ENCODE peak calls at places on chromosomes 7 and 10, in nine cellular contexts. F is AG09309; J is EL; Q is WTC11; O is CD4-positive, alpha-beta memory T cell; V is nephron progenitor cell; B is WERI-Rb-1; C is amniotic stem cell; R is stimulated activated CD4-positive, alpha-beta T cell treated with anti-CD3 and anti-CD28 coated beads, Interleukin-4, amount 100 ng/mL, for 48 hours. X is an unnamed sample.

GRCh38 chr7:20158684-20159083 is 58.5 kb downstream of the MACC1 start:
- DNase-seq in V (no peak), Q (no peak), R (no peak), C (no peak), J (peak; percentile 9), F (no peak), O (no peak), B (no peak), X (no peak)

GRCh38 chr10:93463723-93464511 is 18.2 kb downstream of the MYOF start:
- DNase-seq in Q (no peak), V (no peak), F (no peak), J (peak; percentile 66), B (no peak), R (no peak), O (no peak), C (no peak), X (no peak)

GRCh38 chr7:38160003-38160571 is 18.0 kb upstream of the STARD3NL start:
- DNase-seq in F (no peak), Q (no peak), V (no peak), O (no peak), B (no peak), C (no peak), R (no peak), J (no peak), X (no peak)

GRCh38 chr10:124677871-124678565 is 66.2 kb downstream of the FAM53B start:
- DNase-seq in V (no peak), J (no peak), Q (no peak), F (no peak), O (no peak), B (no peak), R (no peak), C (no peak), X (no peak)

GRCh38 chr10:100655760-100656421 is 89.5 kb upstream of the PAX2 start:
- DNase-seq in O (no peak), R (no peak), V (peak; percentile 54), Q (no peak), F (no peak), C (no peak), B (no peak), J (no peak), X (no peak)

GRCh38 chr7:27179503-27180430 is 5.3 kb downstream of the HOXA11 start:
- DNase-seq in F (no peak), Q (peak; percentile 80), V (peak; percentile 88), J (peak; percentile 93), C (no peak), R (no peak), B (peak; percentile 62), O (no peak), X (no peak)

GRCh38 chr7:104061652-104062051 is 72.2 kb upstream of the RELN start:
- DNase-seq in V (no peak), C (no peak), Q (no peak), J (no peak), B (no peak), O (no peak), F (no peak), R (no peak), X (no peak)

GRCh38 chr10:4725917-4726606 is 99.9 kb upstream of the AKR1E2 start:
- DNase-seq in R (no peak), B (no peak), V (no peak), O (no peak), J (peak; percentile 82), Q (no peak), C (peak; percentile 37), F (peak; percentile 50), X (no peak)

GRCh38 chr10:79559726-79560125 is 481 bp downstream of the SFTPA2 start:
- DNase-seq in B (no peak), O (no peak), C (no peak), R (no peak), J (peak; percentile 33), Q (no peak), V (no peak), F (no peak), X (no peak)

GRCh38 chr7:123665157-123665556 is 9.5 kb downstream of the LMOD2 start:
- DNase-seq in V (no peak), O (no peak), C (no peak), Q (no peak), R (no peak), F (no peak), J (no peak), B (peak; percentile 58), X (no peak)

GRCh38 chr10:80414126-80414898 is 6.0 kb downstream of the PRXL2A start:
- DNase-seq in Q (no peak), B (peak; percentile 66), J (no peak), R (no peak), C (no peak), O (no peak), V (no peak), F (no peak), X (no peak)

GRCh38 chr10:129586897-129587443 is 119.9 kb downstream of the MGMT start:
- DNase-seq in V (no peak), R (no peak), C (no peak), Q (no peak), F (no peak), B (no peak), O (no peak), J (no peak), X (no peak)

GRCh38 chr7:134371536-134371935 is 54.8 kb upstream of the SLC35B4 start:
- DNase-seq in F (no peak), Q (no peak), C (no peak), J (no peak), B (no peak), R (no peak), O (no peak), V (no peak), X (no peak)

GRCh38 chr7:142685877-142686508 is 63.3 kb upstream of the PRSS1 start:
- DNase-seq in J (no peak), O (no peak), Q (no peak), V (no peak), R (no peak), C (no peak), F (no peak), B (no peak), X (no peak)

GRCh38 chr10:29131952-29132820 is 156.7 kb upstream of the LYZL1 start:
- DNase-seq in Q (no peak), R (no peak), C (no peak), V (no peak), F (no peak), B (no peak), J (peak; percentile 46), O (no peak), X (no peak)

GRCh38 chr7:380226-380550 is 90.2 kb downstream of the FOXL3 start:
- DNase-seq in C (no peak), O (no peak), R (no peak), Q (no peak), J (no peak), B (no peak), F (no peak), V (no peak), X (no peak)

GRCh38 chr10:119383174-119383856 is 159.2 kb downstream of the RGS10 start:
- DNase-seq in V (no peak), B (no peak), C (no peak), O (peak; percentile 46), J (no peak), R (no peak), Q (no peak), F (no peak), X (no peak)

GRCh38 chr7:111529507-111530355 is 32.6 kb downstream of the IMMP2L start:
- DNase-seq in Q (no peak), R (no peak), C (no peak), B (no peak), V (no peak), F (peak; percentile 5), J (peak; percentile 22), O (no peak), X (no peak)

GRCh38 chr7:28607799-28608198 is 195.5 kb downstream of the CREB5 start:
- DNase-seq in C (no peak), O (no peak), V (no peak), B (no peak), R (no peak), J (no peak), F (no peak), Q (no peak), X (no peak)

GRCh38 chr10:17263580-17263979 is 35.5 kb downstream of the VIM start:
- DNase-seq in B (no peak), J (no peak), C (no peak), V (no peak), Q (no peak), O (no peak), F (no peak), R (no peak), X (no peak)

GRCh38 chr7:2326960-2327359 is 12.7 kb upstream of the SNX8 start:
- DNase-seq in O (no peak), J (no peak), V (no peak), F (no peak), B (no peak), R (no peak), Q (no peak), C (no peak), X (no peak)

GRCh38 chr7:40211291-40212003 is 76.6 kb downstream of the SUGCT start:
- DNase-seq in J (peak; percentile 50), Q (no peak), R (no peak), C (no peak), F (no peak), O (no peak), V (no peak), B (no peak), X (no peak)

GRCh38 chr10:124084693-124085092 is 8.7 kb downstream of the CHST15 start:
- DNase-seq in O (no peak), V (no peak), J (no peak), C (no peak), Q (no peak), B (no peak), R (no peak), F (no peak), X (no peak)

GRCh38 chr10:5595591-5596590 is 70.5 kb downstream of the ASB13 start:
- DNase-seq in V (no peak), O (no peak), Q (no peak), R (no peak), C (peak; percentile 89), B (no peak), J (peak; percentile 98), F (peak; percentile 71), X (no peak)

GRCh38 chr10:132516771-132517725 is 20.5 kb upstream of the INPP5A start:
- DNase-seq in F (peak; percentile 95), C (peak; percentile 86), R (no peak), O (no peak), V (peak; percentile 78), J (peak; percentile 99), B (peak; percentile 69), Q (peak; percentile 75), X (peak; percentile 60)